ENCODE peak calls at places on chromosome 6, in four cellular contexts. G, L, Y and A are unnamed samples.

GRCh38 chr6:22079788-22080187 is 217.0 kb downstream of the PRL start:
- DNase-seq in G (no peak), L (no peak), Y (peak; percentile 78), A (no peak)

GRCh38 chr6:151452750-151453427 is 963 bp upstream of the RMND1 start:
- DNase-seq in G (peak; percentile 17), L (peak; percentile 50), Y (peak; percentile 67), A (no peak)

GRCh38 chr6:36682328-36683144 is 4.0 kb downstream of the CDKN1A start:
- DNase-seq in G (peak; percentile 83), L (peak; percentile 98), Y (peak; percentile 61), A (peak; percentile 84)

GRCh38 chr6:127902933-127903332 is 2.1 kb upstream of the THEMIS start:
- DNase-seq in G (no peak), L (no peak), Y (no peak), A (peak; percentile 73)

GRCh38 chr6:94623586-94623985 is 953.7 kb upstream of the MANEA start:
- DNase-seq in G (no peak), L (no peak), Y (no peak), A (no peak)

GRCh38 chr6:37788259-37788658 is 31.3 kb upstream of the ZFAND3 start:
- DNase-seq in G (no peak), L (peak; percentile 51), Y (peak; percentile 46), A (no peak)

GRCh38 chr6:49636368-49637332 is at the start of gene RHAG:
- DNase-seq in G (no peak), L (no peak), Y (no peak), A (no peak)

GRCh38 chr6:153145591-153145990 is 14.5 kb upstream of the RGS17 start:
- DNase-seq in G (no peak), L (no peak), Y (no peak), A (no peak)

GRCh38 chr6:62740596-62740995 is 454.6 kb upstream of the KHDRBS2 start:
- DNase-seq in G (no peak), L (no peak), Y (no peak), A (no peak)

GRCh38 chr6:18308070-18308735 is 43.9 kb upstream of the DEK start:
- DNase-seq in G (no peak), L (peak; percentile 40), Y (peak; percentile 66), A (no peak)

GRCh38 chr6:4344317-4344899 is 209.0 kb upstream of the ECI2 start:
- DNase-seq in G (peak; percentile 9), L (peak; percentile 76), Y (peak; percentile 77), A (peak; percentile 36)

GRCh38 chr6:43171284-43172126 is 436 bp downstream of the SRF start:
- DNase-seq in G (no peak), L (no peak), Y (peak; percentile 47), A (no peak)

GRCh38 chr6:138569970-138570715 is 70.8 kb upstream of the NHSL1 start:
- DNase-seq in G (no peak), L (no peak), Y (no peak), A (no peak)
- H3K4me3 ChIP-seq in G (no peak overlapping the region), L (no peak overlapping the region), Y (peak overlapping the region; percentile 62), A (no peak overlapping the region)

DNA sequence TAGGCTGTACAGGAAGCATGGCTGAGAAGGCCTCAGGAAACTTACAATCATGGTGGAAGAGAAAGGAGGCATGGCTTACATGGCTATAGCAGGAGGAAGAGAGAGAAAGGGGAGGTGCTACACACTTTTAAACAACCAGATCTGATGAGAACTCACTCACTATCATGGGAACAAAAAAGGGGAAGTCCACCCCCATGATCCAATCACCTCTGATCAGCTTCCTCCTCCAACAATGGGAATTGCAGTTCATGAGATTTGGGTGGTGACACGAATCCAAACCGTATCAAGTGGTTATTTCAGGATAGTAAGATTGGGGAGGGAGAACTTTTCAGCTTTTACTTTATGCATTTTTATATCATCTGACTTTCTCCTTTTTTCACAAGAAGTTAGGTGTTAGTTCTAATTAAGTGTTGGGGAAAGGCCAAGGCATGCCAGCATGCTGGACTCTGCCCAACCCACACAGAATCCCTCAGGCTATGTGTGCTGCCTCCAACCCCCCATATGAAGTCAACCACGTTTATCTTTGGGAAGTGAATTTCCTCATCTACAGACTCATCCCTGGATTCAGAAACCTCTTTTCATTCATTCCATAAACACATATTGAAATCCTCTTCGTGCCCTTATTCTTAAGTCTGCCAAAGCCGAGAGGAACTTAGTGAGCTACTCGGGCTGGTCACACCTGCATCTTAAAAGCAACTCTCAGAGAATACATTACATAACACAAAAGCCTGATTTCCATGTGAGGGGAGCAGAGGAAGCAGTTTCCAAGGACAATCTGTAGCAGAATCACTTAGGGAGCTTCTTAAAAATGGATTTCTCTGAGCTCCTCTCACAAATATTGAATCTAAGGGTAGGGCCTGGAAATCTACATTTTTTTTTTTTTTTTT is 16.7 kb upstream of the CLIC5 start:
- DNase-seq in G (no peak), L (peak; percentile 42), Y (no peak), A (no peak)
- H3K4me3 ChIP-seq in G (no peak overlapping the region), L (no peak overlapping the region), Y (no peak overlapping the region), A (no peak overlapping the region)

GRCh38 chr6:167726043-167726442 is 100.7 kb upstream of the AFDN start:
- DNase-seq in G (no peak), L (no peak), Y (no peak), A (no peak)
- H3K4me3 ChIP-seq in G (no peak overlapping the region), L (no peak overlapping the region), Y (no peak overlapping the region), A (no peak overlapping the region)

DNA sequence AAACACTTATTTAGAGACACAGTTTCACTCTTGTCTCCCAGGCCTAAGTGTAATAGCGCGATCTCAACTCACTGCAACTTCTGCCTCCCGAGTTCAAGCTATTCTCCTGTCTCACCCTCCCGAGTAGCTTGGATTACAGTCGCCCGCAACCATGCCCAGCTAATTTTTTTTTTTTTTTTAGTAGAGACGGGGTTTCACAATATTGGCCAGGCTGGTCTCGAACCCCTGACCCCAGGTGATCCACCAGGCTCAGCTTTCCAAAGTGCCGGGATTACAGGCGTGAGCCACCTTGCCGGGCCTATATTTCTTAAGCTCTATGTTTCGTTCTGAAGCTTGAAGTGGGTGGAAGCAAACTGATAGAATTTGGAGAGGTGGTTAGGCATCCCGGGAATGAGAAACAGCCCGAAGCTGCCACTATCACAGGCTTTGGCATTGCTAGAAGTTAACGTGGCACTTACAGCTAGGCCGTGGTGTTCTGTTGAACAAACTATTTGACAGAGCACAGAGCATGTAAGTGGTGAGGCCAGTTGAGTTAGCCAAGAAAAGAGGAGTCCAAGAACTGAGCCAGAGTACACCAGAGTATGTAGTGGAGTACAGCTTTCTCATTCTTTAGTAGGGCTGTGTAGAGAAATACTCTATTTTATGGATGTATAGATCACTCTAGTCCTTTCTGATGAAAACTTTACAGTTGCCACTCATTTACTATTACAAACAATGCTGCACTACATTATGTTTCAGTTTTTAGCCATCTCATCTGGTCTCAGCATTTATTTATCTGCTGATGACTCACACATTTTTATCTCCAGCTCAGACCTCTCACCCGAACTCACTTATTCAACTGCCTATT is 62.0 kb upstream of the HFE start:
- DNase-seq in G (no peak), L (peak; percentile 65), Y (peak; percentile 81), A (no peak)
- H3K4me3 ChIP-seq in G (no peak overlapping the region), L (no peak overlapping the region), Y (peak overlapping the region; percentile 90), A (peak overlapping the region; percentile 64)

GRCh38 chr6:100257661-100258395 is 206.9 kb downstream of the SIM1 start:
- DNase-seq in G (no peak), L (peak; percentile 19), Y (peak; percentile 62), A (peak; percentile 61)
- H3K4me3 ChIP-seq in G (peak overlapping the region; percentile 13), L (no peak overlapping the region), Y (peak overlapping the region; percentile 28), A (peak overlapping the region; percentile 26)

DNA sequence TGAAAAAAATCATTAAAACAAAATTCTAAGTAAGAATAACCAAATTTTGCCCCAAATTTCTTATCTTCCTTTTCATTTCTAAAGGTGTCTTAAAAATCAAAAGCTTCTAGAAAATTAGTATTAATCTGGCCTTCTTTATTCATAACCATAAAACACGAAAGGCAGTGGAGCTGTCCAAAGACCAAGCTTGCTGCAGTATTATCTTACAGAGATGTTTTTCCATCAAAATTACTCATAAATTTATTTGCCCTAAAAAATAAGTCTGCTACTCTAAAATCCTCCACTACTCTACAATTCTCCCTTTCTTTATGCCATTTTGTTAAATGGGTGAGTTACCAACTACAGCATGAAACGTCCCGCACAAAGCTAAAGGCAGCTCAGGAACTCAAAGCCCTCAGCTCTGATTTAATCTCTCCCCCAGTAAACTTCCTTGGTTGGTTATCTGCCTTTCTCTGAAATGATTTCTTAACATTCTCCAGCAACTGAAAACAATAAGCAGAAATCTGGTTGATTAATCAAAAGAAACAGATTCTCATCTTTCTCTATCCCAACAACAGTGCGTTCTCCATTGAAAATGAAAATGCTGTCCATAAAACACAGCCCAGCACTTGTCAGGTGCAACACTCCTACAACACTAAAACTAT is 2.1 kb downstream of the USP49 start:
- DNase-seq in G (no peak), L (no peak), Y (no peak), A (peak; percentile 12)
- H3K4me3 ChIP-seq in G (no peak overlapping the region), L (no peak overlapping the region), Y (no peak overlapping the region), A (no peak overlapping the region)

GRCh38 chr6:139641412-139641811 is 267.0 kb upstream of the CITED2 start:
- DNase-seq in G (no peak), L (no peak), Y (no peak), A (no peak)

GRCh38 chr6:139640911-139641310 is 266.5 kb upstream of the CITED2 start:
- DNase-seq in G (no peak), L (no peak), Y (no peak), A (no peak)

GRCh38 chr6:139638179-139638872 is 263.9 kb upstream of the CITED2 start:
- DNase-seq in G (no peak), L (peak; percentile 4), Y (no peak), A (no peak)

GRCh38 chr6:139637766-139638165 is 263.3 kb upstream of the CITED2 start:
- DNase-seq in G (no peak), L (no peak), Y (no peak), A (no peak)

GRCh38 chr6:139640453-139640852 is 266.0 kb upstream of the CITED2 start:
- DNase-seq in G (no peak), L (no peak), Y (no peak), A (no peak)
- H3K4me3 ChIP-seq in G (no peak overlapping the region), L (no peak overlapping the region), Y (no peak overlapping the region), A (no peak overlapping the region)

DNA sequence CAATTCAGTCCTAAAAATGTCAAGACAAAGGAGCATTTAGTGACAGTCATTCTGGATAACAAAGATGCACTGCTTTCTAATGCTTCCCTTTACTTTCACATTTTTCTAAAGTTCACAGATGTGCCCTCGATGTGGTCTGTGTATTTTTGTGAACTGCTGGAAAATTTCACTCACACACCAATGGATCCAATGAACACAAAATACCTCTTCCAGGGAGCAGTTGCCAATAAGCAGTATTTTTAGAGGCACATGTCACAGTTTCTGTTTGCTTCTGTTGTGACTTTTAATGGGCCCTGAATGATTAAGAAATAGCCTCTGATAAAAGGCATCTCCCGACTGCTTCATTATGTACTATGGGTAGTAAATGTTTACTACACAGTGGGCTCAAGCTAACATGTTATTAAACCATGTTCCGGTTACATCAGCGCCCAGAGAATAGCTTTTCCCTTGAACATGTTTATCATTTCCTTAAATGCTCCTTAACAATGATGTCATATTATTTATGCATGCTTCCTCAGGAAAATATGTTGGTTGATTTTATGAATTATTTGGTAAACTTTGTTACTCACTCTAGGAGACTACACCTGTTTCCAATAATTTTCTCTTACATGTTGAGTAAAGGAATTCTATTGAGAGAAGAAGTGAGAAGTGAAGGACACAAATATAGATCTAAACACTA is 188.0 kb downstream of the KCNQ5 start:
- DNase-seq in G (no peak), L (no peak), Y (peak; percentile 39), A (no peak)
- H3K4me3 ChIP-seq in G (no peak overlapping the region), L (no peak overlapping the region), Y (no peak overlapping the region), A (no peak overlapping the region)

GRCh38 chr6:117264487-117265424 is 602 bp upstream of the VGLL2 start:
- DNase-seq in G (no peak), L (no peak), Y (peak; percentile 39), A (no peak)

GRCh38 chr6:117266267-117266797 is 974 bp downstream of the VGLL2 start:
- DNase-seq in G (no peak), L (no peak), Y (peak; percentile 16), A (no peak)

GRCh38 chr6:117265425-117266266 is at the start of gene VGLL2:
- DNase-seq in G (no peak), L (peak; percentile 24), Y (peak; percentile 77), A (no peak)

GRCh38 chr6:117266948-117267347 is 1.6 kb downstream of the VGLL2 start:
- DNase-seq in G (no peak), L (no peak), Y (no peak), A (no peak)

GRCh38 chr6:117263353-117263927 is 1.9 kb upstream of the VGLL2 start:
- DNase-seq in G (no peak), L (no peak), Y (no peak), A (no peak)
- H3K4me3 ChIP-seq in G (no peak overlapping the region), L (no peak overlapping the region), Y (no peak overlapping the region), A (no peak overlapping the region)